ENCODE peak calls at places on chromosomes 12 and 14, in four cellular contexts. J is HL-60, W is Panc1, Y is SK-N-SH. I is an unnamed sample.

GRCh38 chr14:100434911-100435455 is 111.8 kb downstream of the SLC25A47 start:
- DNase-seq in W (no peak), Y (no peak), J (no peak), I (no peak)

GRCh38 chr12:54429014-54429471 is 10.0 kb upstream of the ITGA5 start:
- DNase-seq in W (no peak), Y (no peak), J (no peak), I (no peak)

GRCh38 chr12:59843260-59843843 is 247.5 kb downstream of the SLC16A7 start:
- DNase-seq in J (no peak), Y (no peak), W (no peak), I (no peak)

GRCh38 chr14:39315859-39316444 is 82.2 kb downstream of the MIA2 start:
- DNase-seq in W (no peak), J (no peak), Y (no peak), I (no peak)

GRCh38 chr12:127482950-127483349 is 784.0 kb upstream of the TMEM132C start:
- DNase-seq in J (no peak), W (no peak), Y (no peak), I (no peak)

GRCh38 chr12:76470028-76470939 is 89.3 kb downstream of the OSBPL8 start:
- DNase-seq in W (no peak), Y (peak; percentile 3), J (peak; percentile 14), I (no peak)

GRCh38 chr14:65623759-65624158 is 211.2 kb downstream of the FUT8 start:
- DNase-seq in W (no peak), J (no peak), Y (no peak), I (no peak)

GRCh38 chr14:99169776-99170356 is 102.1 kb downstream of the BCL11B start:
- DNase-seq in J (no peak), W (no peak), Y (no peak), I (no peak)

GRCh38 chr12:118175823-118176447 is 40.0 kb downstream of the PEBP1 start:
- DNase-seq in Y (no peak), J (peak; percentile 90), W (no peak), I (no peak)

GRCh38 chr14:24136684-24137528 is 912 bp downstream of the PSME1 start:
- DNase-seq in J (no peak), W (no peak), Y (no peak), I (no peak)

GRCh38 chr14:73754911-73755360 is 40.8 kb upstream of the PNMA1 start:
- DNase-seq in J (no peak), W (no peak), Y (peak; percentile 37), I (no peak)

GRCh38 chr12:90250766-90251165 is 542.1 kb upstream of the ATP2B1 start:
- DNase-seq in Y (no peak), J (peak; percentile 6), W (no peak), I (no peak)

DNA sequence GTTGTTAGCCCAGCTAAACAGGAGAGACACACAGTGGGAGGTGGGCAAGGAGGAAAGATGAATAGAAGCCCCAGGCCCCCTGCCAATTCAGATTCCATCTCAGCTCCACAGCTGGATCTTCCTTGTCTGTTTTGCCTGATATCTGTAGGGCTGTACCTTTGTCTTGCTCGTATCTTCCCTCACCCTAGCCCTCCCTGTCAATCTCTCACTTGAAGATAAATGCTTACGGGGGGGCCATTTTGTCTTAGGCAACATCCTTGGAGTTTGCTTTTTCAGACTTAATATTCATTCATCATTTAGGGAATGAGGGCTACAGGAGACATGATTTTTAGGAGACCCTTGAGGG is 2.4 kb downstream of the KIF5A start:
- DNase-seq in Y (no peak), W (no peak), J (no peak), I (no peak)
- TF ChIP-seq REST in Y (no peak), W (no peak), J (no peak), I (no peak)

DNA sequence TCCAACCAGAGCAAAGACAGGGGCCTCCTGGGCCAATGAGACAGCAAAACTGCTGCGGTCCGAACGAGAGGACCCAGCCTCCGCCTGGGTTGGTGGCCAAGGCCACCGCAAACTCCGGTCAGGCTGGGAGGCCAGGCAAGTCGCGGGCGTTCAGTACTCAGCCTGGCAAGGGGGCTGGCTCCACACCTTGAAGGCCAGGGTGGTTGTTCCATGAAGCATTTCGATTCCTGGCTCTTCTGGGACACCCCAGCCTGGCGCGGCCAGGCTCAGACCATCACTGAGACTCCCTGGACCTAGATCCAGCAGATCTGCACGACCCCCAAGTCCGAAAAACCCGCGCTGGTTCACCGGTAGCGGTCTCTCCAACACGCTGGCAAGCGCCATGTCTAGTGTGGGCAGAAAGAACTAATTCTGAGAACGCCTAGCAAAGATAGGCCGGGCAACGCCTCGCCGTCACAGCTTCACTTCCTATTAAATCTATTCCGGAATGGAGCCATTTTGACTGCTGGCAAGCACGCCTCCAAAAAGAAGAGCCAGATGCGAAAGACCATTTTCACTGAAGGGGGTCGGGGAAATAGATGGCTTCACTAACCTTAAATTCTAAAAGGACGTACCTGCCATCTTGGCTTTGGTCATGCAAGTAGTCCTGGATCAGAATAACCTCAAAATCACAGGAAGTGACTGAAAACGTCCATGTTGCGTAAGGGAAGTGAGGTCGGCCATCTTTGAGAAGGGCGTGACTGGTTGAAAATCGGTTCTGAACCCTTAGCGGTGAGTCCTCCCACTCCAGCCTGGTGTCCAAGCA is at the start of gene PSMB5:
- DNase-seq in J (peak; percentile 95), W (peak; percentile 84), Y (peak; percentile 90), I (peak; percentile 98)
- TF ChIP-seq REST in J (peak; percentile 43), W (no peak), Y (no peak), I (no peak)

DNA sequence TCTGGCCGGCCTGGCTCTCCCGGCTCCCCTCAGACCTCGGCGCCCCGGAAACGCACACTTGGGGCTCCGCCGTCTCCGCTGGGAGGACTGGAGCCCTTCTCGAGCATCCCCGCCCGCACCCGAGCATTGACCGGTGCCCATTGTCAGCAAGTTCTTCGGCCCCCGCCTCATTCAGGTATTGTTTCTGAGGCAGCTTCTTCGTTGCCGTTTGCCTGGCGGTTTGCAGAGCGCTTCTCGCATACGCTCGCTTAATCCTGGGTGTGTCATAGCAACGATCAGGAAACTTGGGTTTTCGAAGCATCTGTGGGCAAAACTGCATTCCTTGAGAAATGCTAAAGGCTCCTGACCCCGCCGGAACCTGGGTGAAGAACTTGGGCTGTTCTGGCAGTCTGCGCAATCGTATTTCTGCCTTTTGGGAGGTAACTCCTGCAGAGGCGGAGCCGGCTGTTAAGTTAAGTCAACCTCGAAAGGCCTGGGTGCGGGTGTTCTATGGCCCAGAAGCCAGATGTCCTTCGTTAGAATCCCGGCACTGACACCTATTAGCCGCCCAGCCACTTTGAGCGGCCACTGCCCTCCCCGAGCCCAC is 518 bp downstream of the GSKIP start:
- DNase-seq in J (peak; percentile 53), W (no peak), Y (peak; percentile 55), I (no peak)
- TF ChIP-seq REST in J (no peak), W (no peak), Y (no peak), I (no peak)

GRCh38 chr12:78645956-78646355 is 218.6 kb upstream of the SYT1 start:
- DNase-seq in J (no peak), Y (no peak), W (no peak), I (no peak)
- TF ChIP-seq REST in J (no peak), Y (no peak), W (no peak), I (no peak)

DNA sequence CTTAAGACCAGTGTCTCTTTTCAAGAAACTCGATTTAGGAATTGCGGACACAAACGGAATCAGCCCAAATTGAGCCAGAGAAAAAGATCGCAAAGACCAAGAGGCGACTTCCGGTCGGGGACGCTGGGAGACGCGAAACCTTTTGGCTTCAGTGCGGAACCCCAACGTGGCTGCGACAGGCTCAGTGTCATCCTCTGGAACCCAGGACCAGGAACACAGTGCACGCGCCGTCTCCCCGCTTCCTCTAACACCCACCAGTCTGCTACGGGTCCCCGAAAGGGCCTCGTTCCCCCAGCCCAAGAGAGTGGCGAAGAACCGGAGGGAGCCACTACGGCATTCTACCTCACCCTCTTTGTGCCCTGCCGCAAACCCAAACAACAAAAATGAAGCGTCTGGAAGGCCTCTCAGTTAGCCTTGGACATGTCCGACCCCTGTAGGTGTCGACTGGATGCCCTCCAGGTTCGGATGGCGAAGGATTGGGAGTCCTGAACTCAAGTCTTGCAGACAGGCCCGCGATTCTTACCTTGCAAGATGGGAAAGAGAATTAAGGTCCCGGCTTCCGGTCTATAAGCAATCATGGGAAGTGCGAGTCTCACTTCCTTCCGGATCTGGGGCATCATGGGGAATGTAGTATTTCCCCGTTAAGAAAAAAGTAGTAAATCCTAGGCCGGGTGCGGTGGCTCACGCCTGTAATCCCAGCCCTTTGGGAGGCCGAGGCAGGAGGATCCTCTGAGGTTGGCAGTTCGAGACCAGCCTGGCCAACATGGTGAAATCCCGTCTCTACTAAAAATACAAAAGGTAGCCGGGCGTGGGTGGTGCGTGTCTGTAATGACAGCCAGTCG is at the start of gene RPL6:
- DNase-seq in W (peak; percentile 70), Y (peak; percentile 85), J (peak; percentile 95), I (peak; percentile 92)
- TF ChIP-seq REST in W (peak; percentile 57), Y (peak; percentile 83), J (peak; percentile 85), I (no peak)

GRCh38 chr12:56359851-56360767 is at the start of gene STAT2:
- DNase-seq in W (peak; percentile 99), J (peak; percentile 100), Y (peak; percentile 93), I (peak; percentile 100)
- TF ChIP-seq REST in W (no peak), J (peak; percentile 48), Y (no peak), I (no peak)

I was measured in HCT116.